ENCODE peak calls at places on chromosomes 2 and 18, in four cellular contexts. J is adrenal gland, P is transverse colon, T is A549. O is an unnamed sample.

GRCh38 chr2:143254108-143254507 is 124.9 kb downstream of the ARHGAP15 start:
- DNase-seq in J (no peak), P (peak), T (no peak), O (no peak)

GRCh38 chr18:61852496-61852895 is 40.3 kb downstream of the RNF152 start:
- DNase-seq in J (no peak), P (no peak), T (no peak), O (no peak)

GRCh38 chr2:147449323-147450080 is 395.3 kb upstream of the ACVR2A start:
- DNase-seq in J (no peak), P (no peak), T (no peak), O (no peak)

GRCh38 chr2:105504459-105504858 is 105.6 kb upstream of the FHL2 start:
- DNase-seq in J (no peak), P (no peak), T (no peak), O (no peak)

GRCh38 chr18:23071285-23071684 is 64.0 kb upstream of the CABLES1 start:
- DNase-seq in J (peak), P (peak), T (no peak), O (no peak)

GRCh38 chr2:197883354-197884032 is 79.1 kb downstream of the PLCL1 start:
- DNase-seq in J (no peak), P (no peak), T (no peak), O (no peak)

GRCh38 chr18:27921392-27921791 is 255.5 kb downstream of the CDH2 start:
- DNase-seq in J (no peak), P (no peak), T (peak), O (no peak)

GRCh38 chr18:2104620-2105462 is 466.5 kb downstream of the METTL4 start:
- DNase-seq in J (peak), P (peak), T (peak), O (peak)

GRCh38 chr2:232075080-232075479 is 113.6 kb downstream of the DIS3L2 start:
- DNase-seq in J (no peak), P (no peak), T (no peak), O (peak)

GRCh38 chr2:154446324-154446723 is 252.2 kb upstream of the KCNJ3 start:
- DNase-seq in J (no peak), P (no peak), T (no peak), O (no peak)

GRCh38 chr2:197890160-197890559 is 85.8 kb downstream of the PLCL1 start:
- DNase-seq in J (peak), P (no peak), T (no peak), O (no peak)

GRCh38 chr2:26567534-26567933 is 73.6 kb downstream of the CIB4 start:
- DNase-seq in J (no peak), P (no peak), T (no peak), O (no peak)

GRCh38 chr2:34159891-34160290 is 560.8 kb upstream of the FAM98A start:
- DNase-seq in J (no peak), P (no peak), T (no peak), O (no peak)

GRCh38 chr18:3889803-3890202 is 439.8 kb downstream of the TGIF1 start:
- DNase-seq in J (peak), P (no peak), T (no peak), O (peak)

GRCh38 chr2:8189316-8189715 is 492.5 kb upstream of the ID2 start:
- DNase-seq in J (no peak), P (no peak), T (no peak), O (peak)

GRCh38 chr18:52278191-52278590 is 61.8 kb upstream of the DCC start:
- DNase-seq in J (no peak), P (no peak), T (no peak), O (no peak)

GRCh38 chr2:177363332-177363731 is 29.2 kb upstream of the AGPS start:
- DNase-seq in J (no peak), P (no peak), T (no peak), O (no peak)

DNA sequence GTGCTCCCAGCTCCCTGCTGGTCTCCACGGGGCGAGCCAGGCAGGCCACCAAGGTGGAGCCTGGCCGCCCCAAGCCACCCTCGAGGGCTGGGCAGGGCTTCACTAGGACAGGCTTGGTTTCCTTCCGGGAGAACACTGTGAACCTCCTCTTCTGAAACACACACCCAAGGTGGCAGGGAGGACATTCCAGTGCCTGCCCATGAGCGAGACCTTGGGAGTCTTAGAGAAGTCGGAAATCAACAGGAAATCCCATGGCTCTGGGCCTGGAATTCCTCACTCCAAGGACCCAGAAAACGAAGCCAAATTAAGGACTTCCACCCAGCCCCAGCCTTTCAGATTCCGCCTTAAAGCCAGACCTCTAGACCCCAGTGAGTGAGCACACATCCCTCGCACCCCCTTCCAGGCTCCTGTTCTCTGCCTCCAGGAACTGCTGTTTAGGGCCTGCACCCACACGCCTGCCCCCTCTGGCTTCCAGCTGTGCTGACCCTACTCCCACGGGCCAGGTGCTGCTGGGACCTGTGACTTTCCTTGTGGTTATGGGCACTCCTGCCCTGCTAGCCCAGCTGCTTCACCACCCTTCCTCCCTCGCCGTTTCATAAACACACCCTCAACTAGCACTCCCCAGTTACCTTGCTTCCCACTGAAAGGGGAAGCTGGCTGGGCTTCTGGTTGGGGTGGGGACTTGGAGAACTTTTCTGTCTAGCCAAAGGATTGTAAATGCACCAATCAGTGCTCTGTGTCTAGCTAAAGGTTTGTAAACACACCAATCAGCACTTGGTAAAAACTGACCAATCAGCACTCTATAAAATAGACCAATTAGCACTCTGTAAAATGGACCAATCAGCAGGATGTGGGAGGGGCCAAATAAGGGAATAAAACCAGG is 13.7 kb downstream of the GPR17 start:
- DNase-seq in J (no peak), P (peak), T (no peak), O (no peak)
- TF ChIP-seq POLR2A in J (no peak), P (no peak), T (no peak), O (no peak)

GRCh38 chr2:238231251-238231793 is 8.5 kb downstream of the HES6 start:
- DNase-seq in J (peak), P (peak), T (no peak), O (peak)
- TF ChIP-seq POLR2A in J (no peak), P (no peak), T (no peak), O (peak)

GRCh38 chr18:58753976-58754375 is 82.7 kb downstream of the MALT1 start:
- DNase-seq in J (no peak), P (no peak), T (no peak), O (no peak)

GRCh38 chr18:58756596-58757240 is 85.5 kb downstream of the MALT1 start:
- DNase-seq in J (no peak), P (no peak), T (no peak), O (no peak)

GRCh38 chr18:58756148-58756547 is 84.9 kb downstream of the MALT1 start:
- DNase-seq in J (no peak), P (no peak), T (no peak), O (no peak)

GRCh38 chr18:58755304-58756010 is 84.2 kb downstream of the MALT1 start:
- DNase-seq in J (no peak), P (peak), T (no peak), O (no peak)

GRCh38 chr18:58754544-58755068 is 83.3 kb downstream of the MALT1 start:
- DNase-seq in J (no peak), P (peak), T (no peak), O (no peak)
- TF ChIP-seq POLR2A in J (no peak), P (no peak), T (no peak), O (no peak)

GRCh38 chr18:55337908-55338521 is 250.0 kb downstream of the TCF4 start:
- DNase-seq in J (peak), P (no peak), T (no peak), O (no peak)
- TF ChIP-seq POLR2A in J (no peak), P (no peak), T (no peak), O (no peak)

DNA sequence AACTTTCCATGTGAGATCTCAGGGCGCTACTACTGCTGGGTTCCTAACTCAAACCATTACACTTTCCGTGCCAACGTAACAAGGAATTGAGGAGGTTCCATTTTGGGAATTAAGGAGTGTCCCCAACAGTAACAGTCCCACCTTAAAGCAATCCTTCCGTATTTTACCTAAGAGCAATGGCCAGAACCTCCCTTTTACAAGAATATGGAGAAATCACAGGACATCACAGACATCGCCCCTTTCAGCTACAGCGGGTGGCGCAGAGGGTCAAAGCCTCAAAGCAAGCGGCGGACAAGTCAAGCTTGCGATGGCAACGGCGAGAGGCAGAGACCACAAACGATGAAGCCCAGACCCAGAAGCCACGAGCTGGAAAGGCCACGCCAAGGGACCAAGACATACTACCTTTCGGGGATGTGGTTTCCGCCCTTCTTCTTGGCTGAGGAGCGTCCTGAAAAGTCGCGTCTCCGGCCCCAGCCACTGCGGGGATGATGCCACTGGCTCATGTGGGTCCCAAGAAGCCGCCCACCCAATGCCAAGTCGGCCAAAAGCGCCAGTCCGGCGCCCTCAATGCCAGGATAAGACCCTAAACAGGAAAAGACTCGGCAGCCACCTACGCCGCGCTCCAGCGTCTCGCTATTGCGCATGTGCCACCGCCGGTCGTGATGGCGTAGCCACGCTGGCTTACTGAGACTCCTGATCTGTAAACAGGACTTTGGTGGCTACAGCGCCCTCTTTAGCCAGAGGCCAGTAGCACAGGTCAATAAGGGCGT is at the start of gene DUSP11:
- DNase-seq in J (peak), P (peak), T (peak), O (peak)
- TF ChIP-seq POLR2A in J (peak), P (peak), T (peak), O (peak)

DNA sequence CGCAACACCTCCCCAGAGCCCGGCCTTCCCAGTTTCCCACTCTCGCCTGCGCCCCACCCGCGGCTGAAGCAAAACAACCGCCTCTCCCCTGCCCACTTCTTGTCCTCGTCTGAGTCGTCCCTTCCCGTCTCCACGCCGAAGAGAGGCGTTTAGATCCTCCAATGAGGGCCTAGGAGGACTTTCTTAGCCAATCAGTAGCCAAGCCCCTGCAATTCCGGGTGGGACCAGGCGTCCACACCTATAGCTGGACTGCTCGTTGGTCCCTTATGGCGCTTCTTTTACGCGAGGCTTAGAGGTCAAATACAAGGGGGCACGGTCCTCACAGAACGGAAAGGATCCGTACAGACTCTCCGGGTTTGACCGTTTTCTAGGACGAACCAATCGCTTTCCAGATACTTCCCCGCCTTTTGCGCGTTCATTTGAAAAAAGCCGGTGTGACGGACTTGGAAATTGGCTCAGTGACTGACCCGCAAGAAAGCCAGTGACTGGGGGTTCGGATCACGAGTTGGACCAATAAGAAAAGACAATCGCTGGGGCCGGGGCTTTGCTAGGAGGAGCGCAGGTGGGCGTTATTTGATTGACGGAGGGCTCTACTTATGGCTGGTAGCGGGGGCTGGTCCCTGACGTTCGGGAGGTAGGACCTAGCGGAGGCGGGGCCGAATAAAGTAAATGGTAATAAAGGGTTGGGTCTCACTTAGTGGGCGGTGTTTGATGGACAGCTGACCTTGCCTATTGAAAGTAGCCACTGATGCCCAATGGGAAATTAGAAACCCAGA is 579 bp upstream of the PPM1B start:
- DNase-seq in J (peak), P (peak), T (peak), O (peak)
- TF ChIP-seq POLR2A in J (peak), P (no peak), T (no peak), O (peak)

DNA sequence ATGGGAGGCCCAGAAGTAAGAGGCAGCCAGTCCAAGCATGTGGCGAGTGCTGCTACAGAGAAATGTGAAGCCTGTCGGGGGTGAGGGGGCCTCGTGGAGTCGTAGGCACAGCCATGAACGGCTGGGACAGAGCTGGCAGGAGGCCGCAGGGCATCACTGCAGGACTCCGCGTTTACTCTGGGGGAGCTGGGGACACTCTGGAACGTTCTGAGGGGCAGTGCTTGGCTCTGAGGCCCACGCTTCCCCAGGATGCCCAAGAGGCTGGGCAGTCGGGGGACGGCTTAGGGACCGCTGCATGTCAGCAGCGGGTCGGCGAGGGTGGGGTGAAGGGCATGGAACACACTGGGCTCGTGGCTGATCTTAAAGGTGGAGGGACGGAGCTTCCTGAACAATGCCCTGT is 6.6 kb downstream of the TMEM18 start:
- DNase-seq in J (no peak), P (no peak), T (no peak), O (no peak)
- TF ChIP-seq POLR2A in J (no peak), P (no peak), T (no peak), O (no peak)

DNA sequence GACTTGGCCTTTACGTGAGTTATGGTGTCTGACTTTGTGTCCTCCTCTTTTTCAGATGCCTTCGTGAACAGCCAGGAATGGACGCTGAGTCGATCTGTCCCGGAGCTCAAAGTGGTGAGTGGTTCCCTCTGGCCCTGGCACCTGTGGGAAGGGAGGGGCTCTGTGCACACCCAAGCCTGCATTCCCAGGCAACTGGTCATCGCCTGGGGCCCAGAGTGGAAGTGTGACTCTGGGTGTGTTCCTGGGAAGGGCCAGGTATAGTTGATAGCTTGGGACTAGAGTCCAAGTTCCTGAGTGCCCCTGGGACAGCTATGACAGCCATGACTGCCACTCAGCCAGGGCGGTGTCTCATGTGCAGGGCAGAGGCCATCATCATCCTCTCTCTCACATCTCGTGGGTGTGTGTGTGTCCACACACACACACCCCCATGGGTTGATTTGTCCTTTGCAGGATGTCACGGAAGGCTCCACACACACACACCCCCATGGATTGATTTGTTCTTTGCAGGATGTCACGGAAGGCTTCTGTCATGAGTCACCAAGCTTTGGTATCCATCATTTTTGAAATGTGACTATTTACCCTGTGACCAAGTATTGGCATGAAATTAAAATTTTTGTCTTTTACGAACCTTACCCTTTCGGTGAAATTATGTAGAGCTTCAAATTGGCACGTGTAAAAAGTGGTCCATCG is 215.4 kb downstream of the AGAP1 start:
- DNase-seq in J (no peak), P (peak), T (peak), O (no peak)
- TF ChIP-seq POLR2A in J (no peak), P (peak), T (no peak), O (no peak)

GRCh38 chr2:157413342-157414035 is 30.4 kb downstream of the CYTIP start:
- DNase-seq in J (no peak), P (no peak), T (no peak), O (no peak)

GRCh38 chr2:157415632-157416101 is 28.2 kb downstream of the CYTIP start:
- DNase-seq in J (no peak), P (no peak), T (no peak), O (no peak)

GRCh38 chr2:157411624-157412336 is 32.1 kb downstream of the CYTIP start:
- DNase-seq in J (no peak), P (no peak), T (no peak), O (no peak)

GRCh38 chr2:157418215-157418614 is 25.7 kb downstream of the CYTIP start:
- DNase-seq in J (no peak), P (no peak), T (no peak), O (no peak)

GRCh38 chr2:157414050-157414449 is 29.8 kb downstream of the CYTIP start:
- DNase-seq in J (no peak), P (no peak), T (no peak), O (no peak)
- TF ChIP-seq POLR2A in J (no peak), P (no peak), T (no peak), O (no peak)

O was measured in erythroblast.